ENCODE peak calls at places on chromosome 7, in ten cellular contexts. X, B, W, A, Q, V, F, I, D and Z are unnamed samples.

GRCh38 chr7:99618726-99619125 is 2.0 kb downstream of the ZSCAN25 start:
- DNase-seq in F (peak), W (peak), D (no peak), Q (no peak), X (no peak), A (no peak), B (no peak), V (no peak), I (no peak), Z (no peak)

GRCh38 chr7:33814400-33814799 is 90.9 kb upstream of the BMPER start:
- DNase-seq in F (no peak), B (no peak), V (no peak), Q (no peak), A (no peak), D (no peak), W (no peak), I (no peak), X (no peak), Z (no peak)

GRCh38 chr7:3408814-3409595 is 108.0 kb downstream of the SDK1 start:
- DNase-seq in W (no peak), D (no peak), F (no peak), B (no peak), A (no peak), X (peak), Q (no peak), I (no peak), V (no peak), Z (no peak)

GRCh38 chr7:4840097-4840501 is 21.7 kb downstream of the PAPOLB start:
- DNase-seq in X (no peak), A (no peak), Q (no peak), I (no peak), V (no peak), W (no peak), F (no peak), B (no peak), D (no peak), Z (no peak)

GRCh38 chr7:13407911-13408310 is 581.6 kb downstream of the ETV1 start:
- DNase-seq in W (no peak), B (no peak), A (no peak), I (no peak), X (no peak), D (no peak), F (no peak), Q (no peak), V (no peak), Z (no peak)

GRCh38 chr7:157519798-157520244 is 183.0 kb downstream of the DNAJB6 start:
- DNase-seq in F (no peak), I (no peak), B (no peak), D (no peak), X (no peak), A (no peak), Q (no peak), W (no peak), V (no peak), Z (no peak)

GRCh38 chr7:611281-611810 is 91.7 kb upstream of the PDGFA start:
- DNase-seq in I (no peak), W (peak), D (no peak), F (no peak), B (no peak), X (no peak), V (no peak), Q (no peak), A (no peak), Z (no peak)

GRCh38 chr7:69237541-69237940 is 360.7 kb upstream of the AUTS2 start:
- DNase-seq in D (no peak), Q (no peak), X (no peak), A (no peak), V (no peak), B (no peak), F (no peak), I (no peak), W (no peak), Z (no peak)

GRCh38 chr7:51249187-51249945 is 67.2 kb downstream of the COBL start:
- DNase-seq in X (no peak), W (no peak), Q (no peak), A (no peak), V (no peak), I (no peak), D (no peak), F (no peak), B (no peak), Z (no peak)

GRCh38 chr7:42227931-42228591 is 8.9 kb downstream of the GLI3 start:
- DNase-seq in A (no peak), I (no peak), X (no peak), V (peak), D (no peak), Q (no peak), F (no peak), W (no peak), B (no peak), Z (no peak)

GRCh38 chr7:12257582-12257981 is 46.5 kb downstream of the TMEM106B start:
- DNase-seq in D (no peak), Q (no peak), I (no peak), A (no peak), F (peak), B (no peak), X (no peak), W (no peak), V (no peak), Z (peak)